ENCODE peak calls at places on chromosomes 16 and 17, in nine cellular contexts. Q, C, N, O, M, B, U, G and V are unnamed samples.

GRCh38 chr16:4116328-4117249 is at the start of gene ADCY9:
- DNase-seq in G (peak), Q (peak), U (peak), B (peak), O (peak), C (peak), N (peak), M (peak), V (peak)

GRCh38 chr17:72976971-72977767 is 115.3 kb downstream of the SLC39A11 start:
- DNase-seq in B (peak), C (no peak), U (peak), N (no peak), M (no peak), Q (no peak), G (peak), O (peak), V (no peak)

GRCh38 chr16:25014500-25015147 is 545 bp downstream of the ARHGAP17 start:
- DNase-seq in B (peak), M (peak), Q (peak), O (peak), N (peak), G (peak), C (peak), U (peak), V (no peak)

GRCh38 chr17:17888821-17889220 is 52.0 kb upstream of the SREBF1 start:
- DNase-seq in B (no peak), G (no peak), N (no peak), C (peak), O (no peak), Q (no peak), U (no peak), M (no peak), V (no peak)

GRCh38 chr17:72926171-72926570 is 166.3 kb downstream of the SLC39A11 start:
- DNase-seq in U (no peak), M (no peak), C (no peak), N (no peak), O (no peak), Q (no peak), B (peak), G (no peak), V (no peak)

GRCh38 chr17:68738044-68738443 is 136.9 kb upstream of the FAM20A start:
- DNase-seq in N (no peak), U (peak), O (no peak), G (peak), C (no peak), B (no peak), M (no peak), Q (no peak), V (no peak)

GRCh38 chr17:8339540-8339939 is at the start of gene ODF4:
- DNase-seq in O (no peak), G (no peak), M (no peak), N (no peak), U (no peak), B (no peak), Q (no peak), C (no peak), V (no peak)

GRCh38 chr17:17855976-17856375 is 19.2 kb upstream of the SREBF1 start:
- DNase-seq in Q (no peak), M (no peak), O (no peak), N (no peak), B (no peak), G (no peak), U (no peak), C (no peak), V (no peak)

GRCh38 chr17:82686366-82687324 is 11.9 kb downstream of the RAB40B start:
- DNase-seq in C (no peak), G (no peak), N (no peak), Q (no peak), O (no peak), U (no peak), B (no peak), M (no peak), V (no peak)

GRCh38 chr16:49775581-49775980 is 80.3 kb downstream of the ZNF423 start:
- DNase-seq in U (no peak), Q (no peak), C (no peak), G (no peak), M (no peak), B (no peak), N (no peak), O (no peak), V (no peak)

GRCh38 chr16:7231762-7232161 is 100.9 kb upstream of the RBFOX1 start:
- DNase-seq in N (no peak), C (no peak), O (no peak), U (no peak), Q (no peak), M (no peak), G (no peak), B (no peak), V (no peak)

GRCh38 chr17:3770471-3770870 is 30.5 kb downstream of the ITGAE start:
- DNase-seq in O (no peak), B (no peak), U (no peak), C (no peak), N (peak), Q (no peak), M (no peak), G (no peak), V (no peak)

GRCh38 chr16:57981636-57982035 is 10.7 kb upstream of the CNGB1 start:
- DNase-seq in Q (no peak), C (no peak), U (no peak), N (no peak), M (no peak), O (no peak), B (no peak), G (no peak), V (no peak)

GRCh38 chr17:6669479-6670212 is 18.1 kb downstream of the C17orf100 start:
- DNase-seq in M (no peak), N (no peak), G (no peak), C (peak), Q (no peak), B (no peak), U (no peak), O (no peak), V (no peak)

GRCh38 chr16:48291303-48291702 is 44.0 kb upstream of the ABCC11 start:
- DNase-seq in U (no peak), G (peak), O (no peak), N (no peak), M (no peak), B (peak), C (no peak), Q (no peak), V (no peak)

GRCh38 chr17:49971848-49972485 is 3.0 kb downstream of the DLX4 start:
- DNase-seq in N (no peak), U (peak), G (no peak), C (peak), Q (peak), B (no peak), M (no peak), O (no peak), V (no peak)

GRCh38 chr17:75059369-75060345 is 12.6 kb downstream of the KCTD2 start:
- DNase-seq in Q (no peak), M (no peak), B (peak), C (no peak), N (no peak), G (peak), O (no peak), U (no peak), V (no peak)

GRCh38 chr17:80743181-80743771 is 198.6 kb downstream of the RPTOR start:
- DNase-seq in B (no peak), U (no peak), C (no peak), Q (no peak), G (no peak), N (no peak), M (no peak), O (peak), V (no peak)

GRCh38 chr16:19969284-19969683 is 84.6 kb upstream of the GPRC5B start:
- DNase-seq in B (no peak), Q (no peak), M (peak), C (peak), U (no peak), O (no peak), G (no peak), N (no peak), V (peak)

GRCh38 chr17:31431098-31431794 is 39.8 kb downstream of the RAB11FIP4 start:
- DNase-seq in Q (no peak), C (no peak), G (no peak), U (no peak), N (no peak), M (no peak), B (no peak), O (no peak), V (no peak)

GRCh38 chr16:27154573-27155521 is 48.5 kb upstream of the KDM8 start:
- DNase-seq in O (peak), U (peak), B (peak), M (peak), Q (peak), N (peak), C (peak), G (peak), V (no peak)

GRCh38 chr16:69833357-69833781 is 71.2 kb downstream of the WWP2 start:
- DNase-seq in M (no peak), N (no peak), G (peak), B (peak), Q (no peak), O (no peak), U (no peak), C (no peak), V (no peak)

GRCh38 chr16:85055503-85056210 is 28.1 kb downstream of the KIAA0513 start:
- DNase-seq in Q (no peak), G (peak), U (peak), O (peak), B (peak), N (peak), M (peak), C (no peak), V (no peak)

GRCh38 chr16:85057948-85058347 is 30.4 kb downstream of the KIAA0513 start:
- DNase-seq in G (no peak), N (peak), O (no peak), Q (no peak), U (peak), C (no peak), M (no peak), B (no peak), V (no peak)

GRCh38 chr16:85057212-85057889 is 29.8 kb downstream of the KIAA0513 start:
- DNase-seq in U (peak), C (peak), O (no peak), M (no peak), G (no peak), N (no peak), Q (no peak), B (no peak), V (no peak)

GRCh38 chr16:85054948-85055502 is 27.4 kb downstream of the KIAA0513 start:
- DNase-seq in O (no peak), N (no peak), C (no peak), U (no peak), M (no peak), Q (no peak), B (no peak), G (no peak), V (no peak)

DNA sequence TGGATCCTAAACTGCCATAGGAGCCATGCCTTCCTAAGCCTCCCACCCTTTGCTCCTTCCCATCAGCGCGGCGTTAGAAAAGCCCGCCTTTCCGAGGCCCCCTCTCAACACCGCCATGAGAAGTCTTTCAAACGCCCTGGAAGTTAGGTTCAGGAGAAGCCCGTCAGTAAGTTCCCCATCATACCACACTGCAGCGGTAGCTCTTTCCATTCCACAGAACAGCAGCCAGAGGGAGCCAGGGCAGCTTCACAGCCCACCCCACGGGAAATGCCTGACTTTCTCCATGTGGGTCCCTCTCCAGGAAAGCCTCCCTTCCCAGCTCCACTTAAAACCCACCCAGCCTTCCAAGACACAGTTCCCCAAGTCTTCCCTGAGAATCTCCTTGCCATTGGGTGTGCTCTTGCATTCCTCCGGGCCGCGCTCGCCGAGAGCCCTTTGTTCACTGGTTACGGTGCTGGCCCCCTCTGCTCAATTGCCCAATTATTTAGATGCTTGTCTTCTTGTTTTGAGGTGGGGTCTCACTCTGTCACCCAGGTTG is 28.7 kb downstream of the KIAA0513 start:
- DNase-seq in G (peak), O (no peak), N (no peak), Q (no peak), M (no peak), U (peak), B (peak), C (peak), V (no peak)
- TF ChIP-seq CTCF in G (peak), O (no peak), N (no peak), Q (no peak), M (peak), U (peak), B (peak), C (peak), V (peak)

GRCh38 chr16:30984669-30985400 is at the start of gene HSD3B7:
- DNase-seq in U (peak), M (peak), G (peak), B (peak), Q (peak), N (peak), O (peak), C (peak), V (peak)
- TF ChIP-seq CTCF in U (peak), M (peak), G (peak), B (peak), Q (peak), N (peak), O (peak), C (peak), V (peak)

GRCh38 chr17:14061666-14062560 is 7.4 kb upstream of the COX10 start:
- DNase-seq in U (no peak), C (no peak), O (peak), M (no peak), B (peak), N (no peak), Q (no peak), G (peak), V (no peak)
- TF ChIP-seq CTCF in U (peak), C (no peak), O (no peak), M (no peak), B (peak), N (no peak), Q (no peak), G (peak), V (no peak)

GRCh38 chr17:40109471-40109824 is 9.1 kb upstream of the NR1D1 start:
- DNase-seq in U (no peak), B (peak), G (no peak), M (no peak), N (no peak), C (no peak), O (no peak), Q (no peak), V (no peak)
- TF ChIP-seq CTCF in U (peak), B (peak), G (peak), M (no peak), N (no peak), C (peak), O (no peak), Q (peak), V (no peak)

DNA sequence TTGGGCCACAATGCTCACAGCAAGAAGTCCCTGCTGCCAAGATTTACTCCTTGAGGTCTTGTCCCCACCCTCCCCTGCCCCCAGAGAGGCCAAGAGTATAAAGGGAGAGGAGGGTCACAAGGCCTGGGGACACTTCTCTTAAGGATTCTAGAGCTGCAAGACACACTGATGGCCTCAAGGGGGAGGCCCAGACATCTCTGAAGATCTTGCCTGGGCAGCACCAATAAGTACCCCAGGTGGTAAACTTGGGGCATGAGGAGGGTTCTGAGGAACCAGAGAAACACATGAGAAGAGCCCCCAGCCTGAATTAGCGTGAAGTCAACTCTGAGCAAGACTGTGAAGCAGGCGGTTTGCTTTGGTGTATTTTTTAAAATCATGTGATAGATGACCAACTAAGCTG is 26.8 kb upstream of the MTMR4 start:
- DNase-seq in U (no peak), B (no peak), M (no peak), G (no peak), Q (no peak), C (peak), O (no peak), N (no peak), V (no peak)
- TF ChIP-seq CTCF in U (peak), B (peak), M (no peak), G (peak), Q (peak), C (peak), O (no peak), N (peak), V (peak)

GRCh38 chr16:90083139-90083538 is 6.0 kb upstream of the PRDM7 start:
- DNase-seq in M (no peak), O (no peak), Q (no peak), B (no peak), C (no peak), G (no peak), U (no peak), N (no peak), V (peak)

GRCh38 chr16:90078594-90078895 is 1.4 kb upstream of the PRDM7 start:
- DNase-seq in O (no peak), C (no peak), B (no peak), U (no peak), Q (no peak), G (no peak), N (no peak), M (no peak), V (no peak)

GRCh38 chr16:90081606-90081970 is 4.5 kb upstream of the PRDM7 start:
- DNase-seq in M (no peak), N (no peak), Q (no peak), G (no peak), B (no peak), U (no peak), O (no peak), C (peak), V (no peak)

GRCh38 chr16:90077240-90077756 is at the start of gene PRDM7:
- DNase-seq in N (peak), U (peak), B (peak), Q (peak), G (peak), M (peak), C (peak), O (peak), V (peak)

DNA sequence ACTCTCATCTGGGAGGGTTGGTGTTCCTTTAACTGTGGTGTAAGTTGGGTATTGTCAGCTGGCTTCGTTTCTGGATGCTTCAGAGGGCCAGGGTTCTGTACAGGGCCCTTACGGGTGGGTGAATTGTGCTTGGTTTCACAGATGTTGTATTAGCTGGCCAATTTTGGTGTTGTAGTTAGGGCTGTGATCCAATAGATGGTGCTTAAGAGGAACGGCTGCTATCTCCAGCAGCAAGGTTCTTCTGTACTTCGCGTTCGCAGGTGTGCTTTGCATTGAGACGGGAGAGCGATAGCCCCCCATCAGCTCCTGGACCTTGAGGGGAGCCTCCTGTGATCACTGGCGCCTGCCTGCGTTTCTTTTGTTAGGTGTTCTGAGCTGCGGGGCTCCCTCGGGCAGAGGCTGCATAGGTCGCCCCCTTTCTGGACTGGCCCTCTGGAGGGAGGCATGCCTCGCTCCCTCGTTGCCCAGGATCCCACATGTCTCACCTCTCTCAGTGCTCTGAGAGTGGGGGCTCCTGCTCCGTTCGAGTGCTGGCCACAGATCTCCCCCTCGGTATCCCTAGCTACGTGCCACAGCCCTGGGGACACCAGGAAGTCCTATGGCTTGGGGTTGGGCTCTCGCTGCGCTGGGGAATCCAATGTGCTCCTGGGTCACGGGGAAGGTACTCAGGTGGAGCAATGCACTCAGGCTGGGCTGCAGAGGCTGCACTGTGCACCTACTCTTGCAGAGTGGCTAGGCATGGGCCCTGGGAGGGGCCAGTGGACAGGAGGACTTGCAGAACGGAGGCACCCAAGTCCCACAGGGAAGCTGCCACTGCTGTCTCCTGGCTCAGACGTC is 844 bp upstream of the PRDM7 start:
- DNase-seq in N (peak), B (peak), Q (peak), U (peak), G (peak), M (peak), C (peak), O (no peak), V (peak)
- TF ChIP-seq CTCF in N (no peak), B (no peak), Q (no peak), U (no peak), G (peak), M (no peak), C (peak), O (no peak), V (peak)